ENCODE peak calls at places on chromosomes 11 and 22, in ten cellular contexts. V, H, C, B, J, P, S, E, M and A are unnamed samples.

GRCh38 chr22:32353292-32353691 is 4.4 kb upstream of the RFPL3 start:
- DNase-seq in V (no peak), H (no peak), C (no peak), B (no peak), J (no peak), P (no peak), S (no peak), E (no peak), M (no peak), A (no peak)

GRCh38 chr11:1949302-1949701 is 2.2 kb downstream of the MRPL23 start:
- DNase-seq in V (no peak), H (no peak), C (no peak), B (no peak), J (no peak), P (no peak), S (no peak), E (no peak), M (no peak), A (no peak)

GRCh38 chr11:32830796-32831195 is 1.1 kb downstream of the PRRG4 start:
- DNase-seq in V (no peak), H (no peak), C (no peak), B (no peak), J (no peak), P (no peak), S (no peak), E (no peak), M (no peak), A (no peak)

GRCh38 chr22:43883719-43884415 is 7.9 kb downstream of the PNPLA5 start:
- DNase-seq in V (no peak), H (no peak), C (no peak), B (no peak), J (no peak), P (no peak), S (no peak), E (no peak), M (no peak), A (no peak)

GRCh38 chr11:84993386-84993785 is 633.8 kb downstream of the DLG2 start:
- DNase-seq in V (no peak), H (no peak), C (no peak), B (no peak), J (no peak), P (no peak), S (no peak), E (no peak), M (no peak), A (no peak)

GRCh38 chr11:12053606-12054361 is 45.4 kb upstream of the DKK3 start:
- DNase-seq in V (no peak), H (no peak), C (no peak), B (no peak), J (no peak), P (peak; percentile 88), S (no peak), E (no peak), M (no peak), A (no peak)

GRCh38 chr11:120805960-120806555 is 217.8 kb upstream of the TBCEL start:
- DNase-seq in V (no peak), H (no peak), C (no peak), B (no peak), J (no peak), P (no peak), S (no peak), E (no peak), M (no peak), A (no peak)

GRCh38 chr22:35746946-35747703 is 29.5 kb downstream of the APOL5 start:
- DNase-seq in V (no peak), H (no peak), C (no peak), B (no peak), J (no peak), P (peak; percentile 15), S (no peak), E (no peak), M (no peak), A (no peak)

GRCh38 chr11:61524963-61525587 is 16.5 kb downstream of the LRRC10B start:
- DNase-seq in V (no peak), H (no peak), C (no peak), B (no peak), J (no peak), P (no peak), S (no peak), E (no peak), M (no peak), A (no peak)

GRCh38 chr11:117259417-117259816 is 26.9 kb downstream of the RNF214 start:
- DNase-seq in V (no peak), H (no peak), C (no peak), B (no peak), J (no peak), P (peak; percentile 75), S (no peak), E (no peak), M (peak; percentile 58), A (no peak)

GRCh38 chr11:8963569-8964323 is 496 bp downstream of the TMEM9B start:
- DNase-seq in V (peak; percentile 84), H (peak; percentile 83), C (no peak), B (peak; percentile 10), J (peak; percentile 71), P (no peak), S (peak; percentile 81), E (peak; percentile 91), M (no peak), A (peak; percentile 85)

GRCh38 chr11:10641314-10642206 is 52.0 kb downstream of the IRAG1 start:
- DNase-seq in V (peak; percentile 74), H (no peak), C (no peak), B (peak; percentile 88), J (no peak), P (no peak), S (no peak), E (no peak), M (no peak), A (no peak)

GRCh38 chr22:39598017-39598965 is 27.7 kb downstream of the CACNA1I start:
- DNase-seq in V (peak; percentile 78), H (peak; percentile 72), C (peak; percentile 58), B (no peak), J (peak; percentile 79), P (no peak), S (no peak), E (peak; percentile 66), M (no peak), A (no peak)

GRCh38 chr11:18731949-18732821 is 6.2 kb upstream of the IGSF22 start:
- DNase-seq in V (peak; percentile 75), H (peak; percentile 28), C (peak; percentile 61), B (peak; percentile 81), J (peak; percentile 63), P (peak; percentile 47), S (no peak), E (peak; percentile 81), M (peak; percentile 60), A (peak; percentile 86)